ENCODE peak calls at places on chromosomes 4 and X, in four cellular contexts. One of them, this sample, is unnamed.

GRCh38 chrX:21700967-21701366 is 42.8 kb upstream of the KLHL34 start:
- DNase-seq in ovary: no peak
- DNase-seq in astrocyte of the cerebellum: no peak
- DNase-seq in K562: no peak
- DNase-seq in this sample: no peak

GRCh38 chrX:51148848-51149247 is 183.8 kb upstream of the NUDT10 start:
- DNase-seq in astrocyte of the cerebellum: no peak
- DNase-seq in ovary: no peak
- DNase-seq in K562: no peak
- DNase-seq in this sample: no peak

GRCh38 chr4:53508446-53508845 is 82.8 kb downstream of the LNX1 start:
- DNase-seq in K562: no peak
- DNase-seq in astrocyte of the cerebellum: peak
- DNase-seq in ovary: no peak
- DNase-seq in this sample: peak

GRCh38 chr4:56657818-56658217 is 23.3 kb downstream of the HOPX start:
- DNase-seq in K562: no peak
- DNase-seq in astrocyte of the cerebellum: no peak
- DNase-seq in ovary: no peak
- DNase-seq in this sample: no peak

GRCh38 chrX:95058815-95059214 is 1384.8 kb downstream of the FAM133A start:
- DNase-seq in K562: no peak
- DNase-seq in ovary: no peak
- DNase-seq in astrocyte of the cerebellum: peak
- DNase-seq in this sample: no peak

GRCh38 chr4:87469390-87469789 is 47.0 kb downstream of the NUDT9 start:
- DNase-seq in astrocyte of the cerebellum: no peak
- DNase-seq in K562: no peak
- DNase-seq in ovary: no peak
- DNase-seq in this sample: no peak

GRCh38 chrX:104118765-104119164 is 6.4 kb downstream of the ZCCHC18 start:
- DNase-seq in astrocyte of the cerebellum: no peak
- DNase-seq in K562: no peak
- DNase-seq in ovary: no peak
- DNase-seq in this sample: no peak

GRCh38 chrX:47879447-47879846 is 42.7 kb downstream of the ZNF81 start:
- DNase-seq in astrocyte of the cerebellum: no peak
- DNase-seq in K562: no peak
- DNase-seq in ovary: no peak
- DNase-seq in this sample: no peak

GRCh38 chrX:128992107-128992971 is 531.0 kb downstream of the SMARCA1 start:
- DNase-seq in astrocyte of the cerebellum: no peak
- DNase-seq in K562: no peak
- DNase-seq in ovary: no peak
- DNase-seq in this sample: no peak

GRCh38 chr4:114598191-114599121 is at the start of gene UGT8:
- DNase-seq in astrocyte of the cerebellum: no peak
- DNase-seq in ovary: no peak
- DNase-seq in K562: peak
- DNase-seq in this sample: no peak

GRCh38 chrX:112636288-112636687 is 43.5 kb downstream of the LHFPL1 start:
- DNase-seq in astrocyte of the cerebellum: no peak
- DNase-seq in K562: no peak
- DNase-seq in ovary: no peak
- DNase-seq in this sample: peak

GRCh38 chrX:150761176-150761818 is 68.1 kb downstream of the MTMR1 start:
- DNase-seq in ovary: no peak
- DNase-seq in astrocyte of the cerebellum: no peak
- DNase-seq in K562: no peak
- DNase-seq in this sample: no peak

GRCh38 chr4:110682311-110682710 is 59.4 kb upstream of the PITX2 start:
- DNase-seq in K562: no peak
- DNase-seq in ovary: no peak
- DNase-seq in astrocyte of the cerebellum: no peak
- DNase-seq in this sample: no peak

GRCh38 chr4:113468165-113469022 is 293.1 kb downstream of the CAMK2D start:
- DNase-seq in K562: no peak
- DNase-seq in ovary: peak
- DNase-seq in astrocyte of the cerebellum: peak
- DNase-seq in this sample: peak

GRCh38 chrX:139126493-139126892 is 404.0 kb upstream of the F9 start:
- DNase-seq in ovary: no peak
- DNase-seq in K562: peak
- DNase-seq in astrocyte of the cerebellum: no peak
- DNase-seq in this sample: no peak

GRCh38 chr4:7348946-7349900 is 85.5 kb downstream of the PSAPL1 start:
- DNase-seq in ovary: no peak
- DNase-seq in K562: no peak
- DNase-seq in astrocyte of the cerebellum: no peak
- DNase-seq in this sample: no peak

GRCh38 chrX:20523626-20524312 is 257.1 kb upstream of the RPS6KA3 start:
- DNase-seq in ovary: no peak
- DNase-seq in astrocyte of the cerebellum: no peak
- DNase-seq in K562: no peak
- DNase-seq in this sample: no peak

GRCh38 chr4:187118731-187119130 is 395.1 kb upstream of the FAT1 start:
- DNase-seq in astrocyte of the cerebellum: no peak
- DNase-seq in ovary: no peak
- DNase-seq in K562: no peak
- DNase-seq in this sample: no peak

GRCh38 chrX:115591420-115591819 is 30.4 kb downstream of the PLS3 start:
- DNase-seq in astrocyte of the cerebellum: no peak
- DNase-seq in ovary: no peak
- DNase-seq in K562: no peak
- DNase-seq in this sample: no peak

GRCh38 chrX:10030570-10030969 is 63.4 kb downstream of the CLDN34 start:
- DNase-seq in ovary: no peak
- DNase-seq in K562: no peak
- DNase-seq in astrocyte of the cerebellum: no peak
- DNase-seq in this sample: peak

GRCh38 chr4:151717271-151717670 is 43.5 kb downstream of the GATB start:
- DNase-seq in astrocyte of the cerebellum: no peak
- DNase-seq in ovary: no peak
- DNase-seq in K562: no peak
- DNase-seq in this sample: no peak

GRCh38 chr4:20019310-20020015 is 232.2 kb upstream of the SLIT2 start:
- DNase-seq in ovary: no peak
- DNase-seq in astrocyte of the cerebellum: no peak
- DNase-seq in K562: no peak
- DNase-seq in this sample: no peak

GRCh38 chrX:71171110-71171801 is 26.6 kb downstream of the NLGN3 start:
- DNase-seq in ovary: no peak
- DNase-seq in K562: peak
- DNase-seq in astrocyte of the cerebellum: no peak
- DNase-seq in this sample: no peak

GRCh38 chr4:64781737-64782326 is 372.6 kb upstream of the TECRL start:
- DNase-seq in K562: no peak
- DNase-seq in ovary: no peak
- DNase-seq in astrocyte of the cerebellum: peak
- DNase-seq in this sample: no peak

GRCh38 chr4:73620115-73620792 is at the start of gene RASSF6:
- DNase-seq in astrocyte of the cerebellum: no peak
- DNase-seq in K562: peak
- DNase-seq in ovary: no peak
- DNase-seq in this sample: no peak

GRCh38 chr4:14184767-14185166 is 557.2 kb upstream of the BOD1L1 start:
- DNase-seq in K562: no peak
- DNase-seq in ovary: no peak
- DNase-seq in astrocyte of the cerebellum: no peak
- DNase-seq in this sample: no peak

GRCh38 chr4:109915385-109916002 is 2.8 kb downstream of the EGF start:
- DNase-seq in astrocyte of the cerebellum: no peak
- DNase-seq in K562: no peak
- DNase-seq in ovary: no peak
- DNase-seq in this sample: no peak

GRCh38 chrX:153934473-153935325 is at the start of gene NAA10:
- DNase-seq in K562: peak
- DNase-seq in ovary: peak
- DNase-seq in astrocyte of the cerebellum: peak
- DNase-seq in this sample: no peak

GRCh38 chr4:147855670-147856069 is 123.8 kb downstream of the ARHGAP10 start:
- DNase-seq in K562: no peak
- DNase-seq in ovary: no peak
- DNase-seq in astrocyte of the cerebellum: no peak
- DNase-seq in this sample: no peak

GRCh38 chr4:151260526-151260925 is 16.4 kb upstream of the PRSS48 start:
- DNase-seq in K562: no peak
- DNase-seq in astrocyte of the cerebellum: no peak
- DNase-seq in ovary: no peak
- DNase-seq in this sample: no peak

GRCh38 chr4:156971623-156972369 is at the start of gene PDGFC:
- DNase-seq in K562: peak
- DNase-seq in astrocyte of the cerebellum: no peak
- DNase-seq in ovary: peak
- DNase-seq in this sample: no peak
- H3K4me3 ChIP-seq in K562: no peak
- H3K4me3 ChIP-seq in astrocyte of the cerebellum: peak
- H3K4me3 ChIP-seq in ovary: peak
- H3K4me3 ChIP-seq in this sample: peak

GRCh38 chrX:11108253-11108941 is 2.7 kb upstream of the HCCS start:
- DNase-seq in K562: no peak
- DNase-seq in astrocyte of the cerebellum: no peak
- DNase-seq in ovary: no peak
- DNase-seq in this sample: no peak

GRCh38 chrX:11113731-11114130 is 2.6 kb downstream of the HCCS start:
- DNase-seq in ovary: no peak
- DNase-seq in astrocyte of the cerebellum: no peak
- DNase-seq in K562: no peak
- DNase-seq in this sample: no peak

GRCh38 chrX:11111038-11111851 is at the start of gene HCCS:
- DNase-seq in astrocyte of the cerebellum: peak
- DNase-seq in ovary: peak
- DNase-seq in K562: peak
- DNase-seq in this sample: peak

GRCh38 chrX:11111947-11112346 is 815 bp downstream of the HCCS start:
- DNase-seq in K562: no peak
- DNase-seq in astrocyte of the cerebellum: no peak
- DNase-seq in ovary: no peak
- DNase-seq in this sample: no peak

GRCh38 chrX:11109968-11110367 is 1.2 kb upstream of the HCCS start:
- DNase-seq in K562: no peak
- DNase-seq in ovary: no peak
- DNase-seq in astrocyte of the cerebellum: no peak
- DNase-seq in this sample: no peak
- H3K4me3 ChIP-seq in K562: peak
- H3K4me3 ChIP-seq in ovary: no peak
- H3K4me3 ChIP-seq in astrocyte of the cerebellum: no peak
- H3K4me3 ChIP-seq in this sample: no peak

DNA sequence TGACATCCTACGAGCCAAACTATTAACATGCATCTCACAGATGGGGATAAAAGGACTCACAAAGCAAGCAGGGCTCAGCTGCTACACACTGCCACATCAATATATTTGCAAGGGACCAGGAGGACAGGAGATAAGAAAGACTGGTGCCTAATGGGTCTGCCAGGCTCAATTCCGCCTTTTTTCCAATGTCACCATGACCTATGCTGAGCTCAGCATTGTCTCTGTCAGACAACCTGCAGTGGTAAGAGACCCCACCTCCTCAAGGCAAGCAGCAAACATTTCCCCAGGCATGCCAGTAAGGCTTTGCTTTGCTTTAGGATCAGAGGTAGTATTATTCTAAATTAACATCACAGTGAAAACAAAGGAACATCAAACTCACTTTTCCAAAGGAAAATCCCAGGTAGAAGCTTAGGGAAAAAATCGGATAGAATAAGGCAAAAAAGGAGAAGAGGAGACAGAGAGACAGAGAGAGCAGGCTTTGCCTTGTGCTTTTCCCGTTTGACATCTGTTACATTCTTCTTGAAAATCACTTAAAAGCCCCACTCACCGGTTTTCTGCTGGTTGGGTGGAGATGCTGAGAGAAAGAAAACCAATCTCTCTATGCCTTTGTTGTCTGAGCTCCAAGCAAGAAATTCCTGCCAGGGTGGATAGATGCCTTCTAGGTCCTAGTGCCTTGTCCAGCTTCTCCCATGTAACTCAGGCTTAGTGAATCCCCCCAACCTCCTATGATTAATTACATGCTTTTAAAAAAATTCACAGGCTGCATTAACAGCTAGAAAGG is at the start of gene DCX:
- DNase-seq in K562: no peak
- DNase-seq in ovary: no peak
- DNase-seq in astrocyte of the cerebellum: no peak
- DNase-seq in this sample: no peak
- H3K4me3 ChIP-seq in K562: no peak
- H3K4me3 ChIP-seq in ovary: no peak
- H3K4me3 ChIP-seq in astrocyte of the cerebellum: no peak
- H3K4me3 ChIP-seq in this sample: no peak

GRCh38 chrX:130741584-130741983 is 161.4 kb downstream of the ENOX2 start:
- DNase-seq in ovary: no peak
- DNase-seq in K562: no peak
- DNase-seq in astrocyte of the cerebellum: no peak
- DNase-seq in this sample: no peak

GRCh38 chrX:130746709-130747347 is 156.2 kb downstream of the ENOX2 start:
- DNase-seq in K562: no peak
- DNase-seq in ovary: no peak
- DNase-seq in astrocyte of the cerebellum: no peak
- DNase-seq in this sample: no peak

GRCh38 chrX:130746077-130746476 is 156.9 kb downstream of the ENOX2 start:
- DNase-seq in astrocyte of the cerebellum: no peak
- DNase-seq in ovary: no peak
- DNase-seq in K562: no peak
- DNase-seq in this sample: no peak

GRCh38 chrX:130738638-130739195 is 164.3 kb downstream of the ENOX2 start:
- DNase-seq in ovary: no peak
- DNase-seq in astrocyte of the cerebellum: no peak
- DNase-seq in K562: no peak
- DNase-seq in this sample: no peak

DNA sequence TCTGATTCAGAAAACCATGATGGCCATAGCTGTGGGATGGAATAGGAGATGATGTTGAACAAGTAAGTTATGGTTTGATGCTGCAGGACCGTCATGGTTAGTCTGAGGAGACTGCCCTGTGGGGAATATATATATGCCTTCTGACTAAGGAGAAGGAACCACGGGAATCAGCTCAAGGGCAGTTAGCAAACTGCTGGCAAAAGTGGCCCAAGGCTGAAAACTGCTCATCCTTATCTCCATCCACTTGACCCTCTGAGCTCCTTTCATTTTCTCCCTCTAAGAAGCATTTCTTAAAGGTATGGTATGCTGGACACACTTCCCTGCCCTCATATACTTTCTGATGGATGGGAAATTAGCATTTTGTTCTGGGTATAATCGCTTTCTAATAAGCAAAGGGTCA is 161.9 kb downstream of the ENOX2 start:
- DNase-seq in ovary: no peak
- DNase-seq in astrocyte of the cerebellum: no peak
- DNase-seq in K562: no peak
- DNase-seq in this sample: no peak
- H3K4me3 ChIP-seq in ovary: no peak
- H3K4me3 ChIP-seq in astrocyte of the cerebellum: no peak
- H3K4me3 ChIP-seq in K562: no peak
- H3K4me3 ChIP-seq in this sample: no peak

GRCh38 chr4:100190643-100191600 is 654 bp upstream of the DDIT4L start:
- DNase-seq in ovary: peak
- DNase-seq in K562: no peak
- DNase-seq in astrocyte of the cerebellum: no peak
- DNase-seq in this sample: peak
- H3K4me3 ChIP-seq in ovary: peak
- H3K4me3 ChIP-seq in K562: no peak
- H3K4me3 ChIP-seq in astrocyte of the cerebellum: peak
- H3K4me3 ChIP-seq in this sample: peak

This sample was measured in skeletal muscle cell.